ENCODE peak calls at places on chromosomes 16 and 17, in four cellular contexts. One of them, this sample, is unnamed.

GRCh38 chr17:76691379-76692191 is 19.2 kb downstream of the MXRA7 start:
- DNase-seq in K562: no peak
- DNase-seq in HepG2: peak; percentile 86
- DNase-seq in GM12878: no peak
- DNase-seq in this sample: no peak

GRCh38 chr17:40069751-40070643 is 7.2 kb downstream of the THRA start:
- DNase-seq in K562: peak; percentile 53
- DNase-seq in HepG2: no peak
- DNase-seq in GM12878: no peak
- DNase-seq in this sample: peak; percentile 55

GRCh38 chr16:47392114-47392513 is 68.7 kb downstream of the ITFG1 start:
- DNase-seq in K562: peak; percentile 10
- DNase-seq in HepG2: peak; percentile 53
- DNase-seq in GM12878: peak; percentile 40
- DNase-seq in this sample: no peak

GRCh38 chr16:86396918-86397317 is 113.4 kb upstream of the FOXF1 start:
- DNase-seq in K562: no peak
- DNase-seq in HepG2: no peak
- DNase-seq in GM12878: no peak
- DNase-seq in this sample: no peak

GRCh38 chr17:41784207-41784744 is 2.2 kb downstream of the JUP start:
- DNase-seq in K562: peak; percentile 89
- DNase-seq in HepG2: no peak
- DNase-seq in GM12878: no peak
- DNase-seq in this sample: peak; percentile 75

GRCh38 chr17:73232587-73233373 is 28.9 kb downstream of the CPSF4L start:
- DNase-seq in K562: no peak
- DNase-seq in HepG2: no peak
- DNase-seq in GM12878: no peak
- DNase-seq in this sample: peak; percentile 63

GRCh38 chr17:19652595-19652994 is 4.0 kb downstream of the ALDH3A2 start:
- DNase-seq in K562: no peak
- DNase-seq in HepG2: no peak
- DNase-seq in GM12878: no peak
- DNase-seq in this sample: no peak

GRCh38 chr16:80200079-80200478 is 340.7 kb upstream of the DYNLRB2 start:
- DNase-seq in K562: no peak
- DNase-seq in HepG2: no peak
- DNase-seq in GM12878: no peak
- DNase-seq in this sample: no peak

GRCh38 chr16:29290631-29291247 is 115.8 kb downstream of the NPIPB11 start:
- DNase-seq in K562: peak; percentile 92
- DNase-seq in HepG2: peak; percentile 80
- DNase-seq in GM12878: peak; percentile 44
- DNase-seq in this sample: peak; percentile 86

GRCh38 chr16:20300312-20301097 is 26.8 kb downstream of the GP2 start:
- DNase-seq in K562: peak; percentile 70
- DNase-seq in HepG2: peak; percentile 71
- DNase-seq in GM12878: peak; percentile 46
- DNase-seq in this sample: peak; percentile 90

GRCh38 chr17:69506489-69506888 is 92.0 kb downstream of the MAP2K6 start:
- DNase-seq in K562: no peak
- DNase-seq in HepG2: peak; percentile 38
- DNase-seq in GM12878: no peak
- DNase-seq in this sample: peak; percentile 64

GRCh38 chr17:38912221-38912813 is 13.1 kb upstream of the LASP1NB start:
- DNase-seq in K562: peak; percentile 5
- DNase-seq in HepG2: no peak
- DNase-seq in GM12878: no peak
- DNase-seq in this sample: no peak

GRCh38 chr16:87817910-87818309 is 51.4 kb downstream of the SLC7A5 start:
- DNase-seq in K562: no peak
- DNase-seq in HepG2: no peak
- DNase-seq in GM12878: no peak
- DNase-seq in this sample: no peak

GRCh38 chr16:57278494-57278893 is 6.0 kb downstream of the PLLP start:
- DNase-seq in K562: no peak
- DNase-seq in HepG2: no peak
- DNase-seq in GM12878: no peak
- DNase-seq in this sample: no peak

GRCh38 chr16:7714775-7715174 is 382.1 kb downstream of the RBFOX1 start:
- DNase-seq in K562: no peak
- DNase-seq in HepG2: no peak
- DNase-seq in GM12878: no peak
- DNase-seq in this sample: no peak

GRCh38 chr17:60163108-60163784 is 13.5 kb downstream of the CA4 start:
- DNase-seq in K562: peak; percentile 31
- DNase-seq in HepG2: peak; percentile 52
- DNase-seq in GM12878: no peak
- DNase-seq in this sample: no peak

GRCh38 chr17:70128727-70129238 is 40.5 kb upstream of the KCNJ2 start:
- DNase-seq in K562: peak; percentile 56
- DNase-seq in HepG2: no peak
- DNase-seq in GM12878: no peak
- DNase-seq in this sample: no peak

GRCh38 chr17:76121932-76122383 is 18.4 kb upstream of the EXOC7 start:
- DNase-seq in K562: no peak
- DNase-seq in HepG2: no peak
- DNase-seq in GM12878: no peak
- DNase-seq in this sample: peak; percentile 72

GRCh38 chr16:12582696-12583095 is 221.0 kb downstream of the CPPED1 start:
- DNase-seq in K562: no peak
- DNase-seq in HepG2: no peak
- DNase-seq in GM12878: no peak
- DNase-seq in this sample: no peak

GRCh38 chr17:57785032-57785431 is 39.9 kb upstream of the CCDC182 start:
- DNase-seq in K562: no peak
- DNase-seq in HepG2: no peak
- DNase-seq in GM12878: no peak
- DNase-seq in this sample: no peak

GRCh38 chr17:16135461-16135860 is 79.9 kb downstream of the NCOR1 start:
- DNase-seq in K562: no peak
- DNase-seq in HepG2: no peak
- DNase-seq in GM12878: no peak
- DNase-seq in this sample: no peak

GRCh38 chr17:2040942-2041560 is 771 bp upstream of the OVCA2 start:
- DNase-seq in K562: no peak
- DNase-seq in HepG2: no peak
- DNase-seq in GM12878: no peak
- DNase-seq in this sample: no peak

GRCh38 chr16:68146583-68146982 is 61.4 kb downstream of the NFATC3 start:
- DNase-seq in K562: no peak
- DNase-seq in HepG2: peak; percentile 50
- DNase-seq in GM12878: no peak
- DNase-seq in this sample: peak; percentile 12

GRCh38 chr16:54210437-54211081 is 76.0 kb downstream of the IRX3 start:
- DNase-seq in K562: no peak
- DNase-seq in HepG2: no peak
- DNase-seq in GM12878: no peak
- DNase-seq in this sample: no peak

GRCh38 chr16:25014500-25015147 is 545 bp downstream of the ARHGAP17 start:
- DNase-seq in K562: no peak
- DNase-seq in HepG2: peak; percentile 59
- DNase-seq in GM12878: no peak
- DNase-seq in this sample: peak; percentile 70

GRCh38 chr16:2817496-2818277 is 650 bp downstream of the PRSS21 start:
- DNase-seq in K562: peak; percentile 90
- DNase-seq in HepG2: no peak
- DNase-seq in GM12878: no peak
- DNase-seq in this sample: no peak

GRCh38 chr16:2818278-2818876 is 1.3 kb downstream of the PRSS21 start:
- DNase-seq in K562: no peak
- DNase-seq in HepG2: no peak
- DNase-seq in GM12878: no peak
- DNase-seq in this sample: no peak

GRCh38 chr16:2814757-2815298 is 2.2 kb upstream of the PRSS21 start:
- DNase-seq in K562: no peak
- DNase-seq in HepG2: no peak
- DNase-seq in GM12878: no peak
- DNase-seq in this sample: no peak

GRCh38 chr16:2815299-2815771 is 1.7 kb upstream of the PRSS21 start:
- DNase-seq in K562: no peak
- DNase-seq in HepG2: no peak
- DNase-seq in GM12878: no peak
- DNase-seq in this sample: no peak

DNA sequence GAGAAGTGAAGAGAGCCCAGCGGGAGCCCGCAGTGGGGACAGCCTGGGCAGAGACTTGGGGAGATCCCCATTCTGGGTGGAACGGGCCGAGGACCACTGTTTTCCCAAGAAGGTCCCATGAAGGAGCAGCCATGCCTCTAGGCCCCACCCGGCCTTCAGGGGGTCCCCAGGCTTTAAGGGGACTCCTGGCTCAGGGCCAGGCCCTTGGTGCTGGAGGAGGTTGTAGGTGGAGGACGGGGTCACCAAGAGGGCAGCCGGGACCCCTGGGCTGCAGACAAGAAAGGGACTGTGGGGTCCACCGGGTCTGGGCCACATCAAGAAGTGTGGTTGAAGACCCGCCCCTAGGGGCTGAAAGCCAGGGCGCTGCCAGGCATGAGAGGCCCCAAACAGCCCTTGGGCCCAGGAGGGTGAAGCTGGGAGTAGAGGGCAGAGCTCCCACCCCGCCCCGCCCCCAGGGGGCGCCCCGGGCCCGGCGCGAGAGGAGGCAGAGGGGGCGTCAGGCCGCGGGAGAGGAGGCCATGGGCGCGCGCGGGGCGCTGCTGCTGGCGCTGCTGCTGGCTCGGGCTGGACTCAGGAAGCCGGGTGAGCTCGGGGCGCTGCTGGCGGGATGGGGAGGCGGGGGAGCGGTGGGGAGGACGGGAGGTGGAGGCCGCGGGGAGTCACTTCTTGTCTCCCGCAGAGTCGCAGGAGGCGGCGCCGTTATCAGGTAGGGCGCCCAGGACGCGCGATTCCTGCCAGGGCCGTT is at the start of gene PRSS21:
- DNase-seq in K562: peak; percentile 94
- DNase-seq in HepG2: no peak
- DNase-seq in GM12878: no peak
- DNase-seq in this sample: peak; percentile 68
- TF ChIP-seq JUNB in K562: no peak
- TF ChIP-seq JUNB in HepG2: no peak
- TF ChIP-seq JUNB in GM12878: no peak
- TF ChIP-seq JUNB in this sample: no peak

GRCh38 chr17:32261937-32262510 is 3.6 kb upstream of the RHBDL3 start:
- DNase-seq in K562: no peak
- DNase-seq in HepG2: no peak
- DNase-seq in GM12878: no peak
- DNase-seq in this sample: no peak
- H3K4me1 ChIP-seq in K562: no peaks in the 10 kb centered on the region
- H3K4me1 ChIP-seq in HepG2: peaks cover 22% of the 10 kb centered on the region
- H3K4me1 ChIP-seq in GM12878: peaks cover 2% of the 10 kb centered on the region
- H3K4me1 ChIP-seq in this sample: peaks cover 29% of the 10 kb centered on the region

GRCh38 chr17:81391268-81391963 is 3.8 kb upstream of the BAHCC1 start:
- DNase-seq in K562: no peak
- DNase-seq in HepG2: no peak
- DNase-seq in GM12878: no peak
- DNase-seq in this sample: no peak
- TF ChIP-seq EZH2 in K562: no peak
- TF ChIP-seq EZH2 in HepG2: peak; percentile 9
- TF ChIP-seq EZH2 in GM12878: no peak
- TF ChIP-seq EZH2 in this sample: no peak

GRCh38 chr17:11981862-11982261 is 15.4 kb downstream of the ZNF18 start:
- DNase-seq in K562: no peak
- DNase-seq in HepG2: no peak
- DNase-seq in GM12878: no peak
- DNase-seq in this sample: peak; percentile 36
- TF ChIP-seq JUNB in K562: no peak
- TF ChIP-seq JUNB in HepG2: no peak
- TF ChIP-seq JUNB in GM12878: no peak
- TF ChIP-seq JUNB in this sample: no peak